ENCODE peak calls at places on chromosomes 16 and 17, in eight cellular contexts. One of them, this sample, is unnamed.

GRCh38 chr16:62190426-62190825 is 154.2 kb upstream of the CDH8 start:
- DNase-seq in heart left ventricle: no peak
- DNase-seq in RWPE2: no peak
- DNase-seq in psoas muscle: no peak
- DNase-seq in sigmoid colon: no peak
- DNase-seq in heart right ventricle: no peak
- DNase-seq in K562: no peak
- DNase-seq in Peyer's patch: no peak
- DNase-seq in this sample: peak; percentile 68

GRCh38 chr16:55391760-55392375 is 67.9 kb downstream of the IRX6 start:
- DNase-seq in RWPE2: no peak
- DNase-seq in Peyer's patch: no peak
- DNase-seq in heart left ventricle: no peak
- DNase-seq in K562: no peak
- DNase-seq in sigmoid colon: no peak
- DNase-seq in heart right ventricle: no peak
- DNase-seq in psoas muscle: no peak
- DNase-seq in this sample: no peak

GRCh38 chr17:42849451-42850157 is 1.4 kb upstream of the AOC3 start:
- DNase-seq in heart right ventricle: no peak
- DNase-seq in sigmoid colon: no peak
- DNase-seq in heart left ventricle: peak; percentile 56
- DNase-seq in Peyer's patch: peak; percentile 61
- DNase-seq in psoas muscle: no peak
- DNase-seq in RWPE2: no peak
- DNase-seq in K562: peak; percentile 60
- DNase-seq in this sample: no peak

GRCh38 chr17:63181856-63182255 is 215.8 kb downstream of the TANC2 start:
- DNase-seq in psoas muscle: no peak
- DNase-seq in heart left ventricle: no peak
- DNase-seq in sigmoid colon: no peak
- DNase-seq in RWPE2: no peak
- DNase-seq in Peyer's patch: no peak
- DNase-seq in K562: no peak
- DNase-seq in heart right ventricle: no peak
- DNase-seq in this sample: no peak

GRCh38 chr16:9047689-9048301 is 43.6 kb upstream of the HAPSTR1 start:
- DNase-seq in heart right ventricle: peak; percentile 83
- DNase-seq in Peyer's patch: peak; percentile 64
- DNase-seq in RWPE2: peak; percentile 94
- DNase-seq in heart left ventricle: peak; percentile 90
- DNase-seq in K562: peak; percentile 85
- DNase-seq in psoas muscle: peak; percentile 93
- DNase-seq in sigmoid colon: peak; percentile 95
- DNase-seq in this sample: peak; percentile 100

GRCh38 chr16:11067266-11067665 is 122.9 kb downstream of the CLEC16A start:
- DNase-seq in K562: no peak
- DNase-seq in Peyer's patch: no peak
- DNase-seq in psoas muscle: no peak
- DNase-seq in heart right ventricle: no peak
- DNase-seq in RWPE2: peak; percentile 34
- DNase-seq in sigmoid colon: peak; percentile 33
- DNase-seq in heart left ventricle: no peak
- DNase-seq in this sample: no peak

GRCh38 chr16:2121853-2122252 is 13.8 kb downstream of the PKD1 start:
- DNase-seq in heart right ventricle: peak; percentile 57
- DNase-seq in heart left ventricle: no peak
- DNase-seq in Peyer's patch: no peak
- DNase-seq in RWPE2: no peak
- DNase-seq in sigmoid colon: peak; percentile 89
- DNase-seq in K562: no peak
- DNase-seq in psoas muscle: peak; percentile 86
- DNase-seq in this sample: no peak

GRCh38 chr16:84500531-84500930 is 3.9 kb downstream of the MEAK7 start:
- DNase-seq in K562: no peak
- DNase-seq in RWPE2: peak; percentile 45
- DNase-seq in heart right ventricle: no peak
- DNase-seq in Peyer's patch: peak; percentile 42
- DNase-seq in psoas muscle: no peak
- DNase-seq in sigmoid colon: peak; percentile 43
- DNase-seq in heart left ventricle: no peak
- DNase-seq in this sample: no peak

GRCh38 chr17:72421128-72422092 is 300.6 kb downstream of the SOX9 start:
- DNase-seq in psoas muscle: peak; percentile 60
- DNase-seq in K562: no peak
- DNase-seq in RWPE2: peak; percentile 97
- DNase-seq in heart right ventricle: no peak
- DNase-seq in Peyer's patch: peak; percentile 81
- DNase-seq in heart left ventricle: no peak
- DNase-seq in sigmoid colon: no peak
- DNase-seq in this sample: peak; percentile 88

GRCh38 chr17:3474212-3474611 is 1.6 kb upstream of the ASPA start:
- DNase-seq in Peyer's patch: no peak
- DNase-seq in K562: no peak
- DNase-seq in psoas muscle: no peak
- DNase-seq in heart left ventricle: no peak
- DNase-seq in RWPE2: no peak
- DNase-seq in heart right ventricle: no peak
- DNase-seq in sigmoid colon: no peak
- DNase-seq in this sample: no peak

GRCh38 chr16:12210258-12210880 is 233.8 kb downstream of the SNX29 start:
- DNase-seq in heart left ventricle: no peak
- DNase-seq in K562: no peak
- DNase-seq in psoas muscle: no peak
- DNase-seq in sigmoid colon: no peak
- DNase-seq in RWPE2: no peak
- DNase-seq in Peyer's patch: no peak
- DNase-seq in heart right ventricle: no peak
- DNase-seq in this sample: no peak

GRCh38 chr17:78828470-78829185 is 12.0 kb downstream of the USP36 start:
- DNase-seq in Peyer's patch: no peak
- DNase-seq in K562: peak; percentile 11
- DNase-seq in sigmoid colon: peak; percentile 20
- DNase-seq in heart right ventricle: no peak
- DNase-seq in RWPE2: no peak
- DNase-seq in psoas muscle: peak; percentile 22
- DNase-seq in heart left ventricle: no peak
- DNase-seq in this sample: no peak

GRCh38 chr16:85309656-85310587 is 197.7 kb upstream of the CIBAR2 start:
- DNase-seq in psoas muscle: peak; percentile 87
- DNase-seq in heart left ventricle: peak; percentile 75
- DNase-seq in K562: peak; percentile 57
- DNase-seq in Peyer's patch: no peak
- DNase-seq in heart right ventricle: peak; percentile 52
- DNase-seq in sigmoid colon: peak; percentile 86
- DNase-seq in RWPE2: no peak
- DNase-seq in this sample: no peak

GRCh38 chr17:59897090-59897489 is 4.2 kb downstream of the RPS6KB1 start:
- DNase-seq in heart right ventricle: no peak
- DNase-seq in K562: no peak
- DNase-seq in RWPE2: no peak
- DNase-seq in heart left ventricle: no peak
- DNase-seq in Peyer's patch: no peak
- DNase-seq in psoas muscle: no peak
- DNase-seq in sigmoid colon: no peak
- DNase-seq in this sample: no peak

GRCh38 chr17:7512105-7512504 is 27.9 kb downstream of the POLR2A start:
- DNase-seq in sigmoid colon: no peak
- DNase-seq in heart right ventricle: no peak
- DNase-seq in RWPE2: no peak
- DNase-seq in psoas muscle: no peak
- DNase-seq in heart left ventricle: no peak
- DNase-seq in Peyer's patch: no peak
- DNase-seq in K562: no peak
- DNase-seq in this sample: no peak

DNA sequence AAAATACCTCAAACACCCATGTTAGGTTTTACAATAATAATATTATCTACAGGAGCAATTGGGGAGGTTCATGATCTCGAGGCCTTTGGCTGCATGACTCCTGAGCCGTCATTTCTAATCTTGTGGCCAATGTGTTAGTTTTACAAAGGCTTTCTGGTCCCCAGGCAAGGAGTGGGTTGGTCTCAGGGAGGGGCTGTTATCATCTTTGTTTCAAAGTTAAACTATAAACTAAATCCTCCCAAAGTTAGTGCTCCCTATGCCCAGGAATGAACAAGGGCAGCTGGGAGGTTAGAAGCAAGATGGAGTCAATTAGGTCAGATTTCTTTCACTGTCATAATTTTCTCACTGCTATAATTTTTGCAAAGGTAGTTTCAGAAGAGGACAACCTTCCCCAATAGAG is 9.1 kb upstream of the CCL5 start:
- DNase-seq in Peyer's patch: no peak
- DNase-seq in heart right ventricle: no peak
- DNase-seq in RWPE2: no peak
- DNase-seq in K562: no peak
- DNase-seq in heart left ventricle: no peak
- DNase-seq in psoas muscle: no peak
- DNase-seq in sigmoid colon: no peak
- DNase-seq in this sample: no peak
- H3K4me1 ChIP-seq in Peyer's patch: no peaks in the 10 kb centered on the region
- H3K4me1 ChIP-seq in heart right ventricle: no peaks in the 10 kb centered on the region
- H3K4me1 ChIP-seq in RWPE2: no peaks in the 10 kb centered on the region
- H3K4me1 ChIP-seq in K562: peaks cover 7% of the 10 kb centered on the region
- H3K4me1 ChIP-seq in heart left ventricle: no peaks in the 10 kb centered on the region
- H3K4me1 ChIP-seq in psoas muscle: no peaks in the 10 kb centered on the region
- H3K4me1 ChIP-seq in sigmoid colon: no peaks in the 10 kb centered on the region
- H3K4me1 ChIP-seq in this sample: peaks cover 7% of the 10 kb centered on the region

GRCh38 chr16:66918803-66919568 is at the start of gene CDH16:
- DNase-seq in K562: no peak
- DNase-seq in sigmoid colon: no peak
- DNase-seq in Peyer's patch: no peak
- DNase-seq in psoas muscle: no peak
- DNase-seq in RWPE2: no peak
- DNase-seq in heart left ventricle: no peak
- DNase-seq in heart right ventricle: no peak
- DNase-seq in this sample: no peak
- H3K4me3 ChIP-seq in K562: no peak within 1 kb of the TSS
- H3K4me3 ChIP-seq in sigmoid colon: no peak within 1 kb of the TSS
- H3K4me3 ChIP-seq in Peyer's patch: no peak within 1 kb of the TSS
- H3K4me3 ChIP-seq in psoas muscle: no peak within 1 kb of the TSS
- H3K4me3 ChIP-seq in RWPE2: no peak within 1 kb of the TSS
- H3K4me3 ChIP-seq in heart left ventricle: no peak within 1 kb of the TSS
- H3K4me3 ChIP-seq in heart right ventricle: no peak within 1 kb of the TSS
- H3K4me3 ChIP-seq in this sample: no peak within 1 kb of the TSS

GRCh38 chr16:73058616-73059409 is 10.9 kb upstream of the ZFHX3 start:
- DNase-seq in psoas muscle: peak; percentile 72
- DNase-seq in K562: peak; percentile 20
- DNase-seq in sigmoid colon: peak; percentile 69
- DNase-seq in RWPE2: no peak
- DNase-seq in Peyer's patch: peak; percentile 60
- DNase-seq in heart left ventricle: peak; percentile 82
- DNase-seq in heart right ventricle: peak; percentile 64
- DNase-seq in this sample: peak; percentile 68
- H3K4me1 ChIP-seq in psoas muscle: peaks cover 38% of the 10 kb centered on the region
- H3K4me1 ChIP-seq in K562: no peaks in the 10 kb centered on the region
- H3K4me1 ChIP-seq in sigmoid colon: no peaks in the 10 kb centered on the region
- H3K4me1 ChIP-seq in RWPE2: peaks cover 36% of the 10 kb centered on the region
- H3K4me1 ChIP-seq in Peyer's patch: peaks cover 46% of the 10 kb centered on the region
- H3K4me1 ChIP-seq in heart left ventricle: peaks cover 6% of the 10 kb centered on the region
- H3K4me1 ChIP-seq in heart right ventricle: peaks cover 1% of the 10 kb centered on the region
- H3K4me1 ChIP-seq in this sample: peaks cover 33% of the 10 kb centered on the region

DNA sequence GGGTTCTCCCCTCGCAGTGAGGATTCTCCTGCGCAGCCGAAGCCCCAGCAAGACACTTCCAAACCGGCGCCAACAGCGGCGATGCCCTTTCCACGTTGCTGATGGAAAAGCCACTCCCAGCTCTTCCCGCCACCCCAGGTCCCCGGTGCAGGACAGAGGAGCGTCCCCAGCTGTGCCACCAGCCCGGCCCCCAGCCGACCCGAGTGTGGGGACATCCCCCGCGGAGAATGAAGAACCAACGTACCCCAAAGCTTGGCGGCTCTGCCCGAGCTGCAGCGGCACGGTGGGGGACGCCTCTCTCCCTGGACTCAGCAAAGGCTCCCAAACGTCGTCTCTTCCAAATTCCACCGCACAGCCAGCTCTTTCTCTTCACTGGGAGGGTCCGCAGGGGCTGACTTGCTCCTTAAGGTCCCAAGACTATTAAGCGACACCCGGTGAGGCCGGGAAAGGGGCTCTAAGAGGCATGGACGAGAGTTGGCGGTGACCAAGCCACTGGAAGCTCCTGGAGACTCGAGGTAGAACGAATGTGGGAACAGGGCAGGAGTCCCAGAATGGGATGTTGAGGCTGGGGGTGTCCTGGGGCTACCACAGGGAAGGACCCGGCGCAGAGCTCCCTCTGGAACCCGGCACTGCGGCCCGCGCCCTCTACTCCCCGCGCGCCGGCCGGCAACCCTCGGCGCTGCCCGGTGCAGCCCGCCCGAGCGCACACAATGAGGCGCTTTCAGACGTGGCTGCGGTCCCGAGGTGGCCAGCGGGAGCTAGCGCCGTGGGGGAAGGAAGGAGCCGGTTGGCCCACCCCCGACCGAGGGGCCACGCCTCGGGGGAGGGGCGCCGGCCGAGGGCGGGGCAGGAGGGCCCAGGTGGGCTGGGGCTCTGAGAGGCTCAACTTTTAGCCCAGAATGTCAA is at the start of gene CHST6:
- DNase-seq in Peyer's patch: peak; percentile 65
- DNase-seq in heart right ventricle: peak; percentile 55
- DNase-seq in psoas muscle: no peak
- DNase-seq in RWPE2: no peak
- DNase-seq in sigmoid colon: no peak
- DNase-seq in heart left ventricle: peak; percentile 75
- DNase-seq in K562: peak; percentile 81
- DNase-seq in this sample: peak; percentile 60
- H3K4me3 ChIP-seq in Peyer's patch: peak within 1 kb of the TSS; percentile 44
- H3K4me3 ChIP-seq in heart right ventricle: peak within 1 kb of the TSS; percentile 56
- H3K4me3 ChIP-seq in psoas muscle: peak within 1 kb of the TSS; percentile 45
- H3K4me3 ChIP-seq in RWPE2: peak within 1 kb of the TSS; percentile 28
- H3K4me3 ChIP-seq in sigmoid colon: peak within 1 kb of the TSS; percentile 46
- H3K4me3 ChIP-seq in heart left ventricle: peak within 1 kb of the TSS; percentile 51
- H3K4me3 ChIP-seq in K562: no peak within 1 kb of the TSS
- H3K4me3 ChIP-seq in this sample: peak within 1 kb of the TSS; percentile 35

GRCh38 chr16:19861811-19862327 is 22.8 kb downstream of the GPRC5B start:
- DNase-seq in heart right ventricle: no peak
- DNase-seq in Peyer's patch: no peak
- DNase-seq in RWPE2: no peak
- DNase-seq in psoas muscle: no peak
- DNase-seq in heart left ventricle: no peak
- DNase-seq in K562: no peak
- DNase-seq in sigmoid colon: peak; percentile 46
- DNase-seq in this sample: no peak
- H3K4me1 ChIP-seq in heart right ventricle: peaks cover 22% of the 10 kb centered on the region
- H3K4me1 ChIP-seq in Peyer's patch: no peaks in the 10 kb centered on the region
- H3K4me1 ChIP-seq in RWPE2: no peaks in the 10 kb centered on the region
- H3K4me1 ChIP-seq in psoas muscle: peaks cover 28% of the 10 kb centered on the region
- H3K4me1 ChIP-seq in heart left ventricle: no peaks in the 10 kb centered on the region
- H3K4me1 ChIP-seq in K562: no peaks in the 10 kb centered on the region
- H3K4me1 ChIP-seq in sigmoid colon: no peaks in the 10 kb centered on the region
- H3K4me1 ChIP-seq in this sample: no peaks in the 10 kb centered on the region

GRCh38 chr16:70407811-70408274 is 31.1 kb downstream of the ST3GAL2 start:
- DNase-seq in sigmoid colon: no peak
- DNase-seq in RWPE2: no peak
- DNase-seq in Peyer's patch: no peak
- DNase-seq in psoas muscle: no peak
- DNase-seq in heart right ventricle: no peak
- DNase-seq in K562: no peak
- DNase-seq in heart left ventricle: no peak
- DNase-seq in this sample: no peak
- H3K4me3 ChIP-seq in sigmoid colon: no peak overlapping the region
- H3K4me3 ChIP-seq in RWPE2: no peak overlapping the region
- H3K4me3 ChIP-seq in Peyer's patch: no peak overlapping the region
- H3K4me3 ChIP-seq in psoas muscle: no peak overlapping the region
- H3K4me3 ChIP-seq in heart right ventricle: no peak overlapping the region
- H3K4me3 ChIP-seq in K562: no peak overlapping the region
- H3K4me3 ChIP-seq in heart left ventricle: no peak overlapping the region
- H3K4me3 ChIP-seq in this sample: no peak overlapping the region